ENCODE peak calls at places on chromosomes 6 and 20, in nine cellular contexts. L, U, V, X, A, Z, I, P and K are unnamed samples.

GRCh38 chr6:39289490-39289889 is 24.7 kb downstream of the KCNK17 start:
- DNase-seq in Z (no peak), A (no peak), V (no peak), I (no peak), X (no peak), P (no peak), U (no peak), L (no peak), K (no peak)

GRCh38 chr6:130879826-130880225 is 52.6 kb downstream of the SMLR1 start:
- DNase-seq in U (no peak), X (no peak), P (no peak), A (no peak), L (no peak), V (no peak), I (no peak), Z (no peak), K (no peak)

GRCh38 chr20:12371955-12372354 is 454.3 kb downstream of the BTBD3 start:
- DNase-seq in U (no peak), X (peak), Z (no peak), P (no peak), V (no peak), I (peak), A (no peak), L (no peak), K (peak)

GRCh38 chr20:41339957-41340326 is 679 bp upstream of the LPIN3 start:
- DNase-seq in U (peak), P (peak), X (peak), L (peak), Z (peak), A (peak), I (peak), V (peak), K (peak)

GRCh38 chr6:116096979-116097816 is 3.5 kb upstream of the NT5DC1 start:
- DNase-seq in Z (no peak), P (no peak), X (no peak), I (no peak), V (no peak), L (no peak), A (no peak), U (no peak), K (no peak)

GRCh38 chr6:136408205-136408604 is 118.6 kb upstream of the BCLAF1 start:
- DNase-seq in Z (no peak), L (peak), U (no peak), A (peak), V (no peak), P (no peak), X (no peak), I (no peak), K (no peak)

GRCh38 chr20:46150982-46151381 is 32.9 kb downstream of the CD40 start:
- DNase-seq in V (no peak), Z (no peak), L (no peak), U (no peak), P (peak), I (no peak), X (no peak), A (no peak), K (no peak)

GRCh38 chr6:42025790-42026311 is 24.5 kb upstream of the TAF8 start:
- DNase-seq in A (no peak), X (no peak), P (no peak), U (no peak), V (no peak), L (no peak), Z (no peak), I (no peak), K (no peak)

GRCh38 chr6:169162249-169162967 is 91.2 kb downstream of the THBS2 start:
- DNase-seq in A (no peak), U (no peak), V (no peak), L (no peak), I (no peak), P (no peak), Z (no peak), X (no peak), K (no peak)

GRCh38 chr20:4041748-4042411 is 26.5 kb upstream of the RNF24 start:
- DNase-seq in V (no peak), Z (no peak), P (peak), U (no peak), X (peak), L (peak), I (no peak), A (peak), K (no peak)

GRCh38 chr6:156988276-156989158 is 211.3 kb downstream of the ARID1B start:
- DNase-seq in U (peak), A (no peak), X (peak), V (peak), I (no peak), L (peak), P (no peak), Z (no peak), K (peak)

GRCh38 chr6:42131531-42131930 is 10.9 kb downstream of the C6orf132 start:
- DNase-seq in P (no peak), L (no peak), A (peak), X (no peak), V (no peak), U (no peak), Z (no peak), I (no peak), K (no peak)

GRCh38 chr20:31747640-31748039 is 8.6 kb downstream of the TPX2 start:
- DNase-seq in A (no peak), X (no peak), L (no peak), P (no peak), Z (no peak), I (no peak), V (no peak), U (no peak), K (no peak)

GRCh38 chr6:27479319-27480182 is 6.6 kb upstream of the ZNF184 start:
- DNase-seq in V (peak), A (peak), X (peak), P (peak), Z (peak), I (peak), U (peak), L (peak), K (peak)

GRCh38 chr6:90072961-90073464 is 178.7 kb downstream of the GJA10 start:
- DNase-seq in A (no peak), V (no peak), P (no peak), L (no peak), U (no peak), Z (no peak), I (no peak), X (no peak), K (no peak)

GRCh38 chr20:10920396-10920795 is 246.6 kb upstream of the JAG1 start:
- DNase-seq in U (no peak), V (no peak), L (no peak), A (no peak), X (no peak), Z (no peak), I (no peak), P (no peak), K (no peak)

GRCh38 chr20:63873477-63873971 is 8.5 kb downstream of the TPD52L2 start:
- DNase-seq in A (peak), Z (peak), I (no peak), P (no peak), X (no peak), V (no peak), U (no peak), L (peak), K (no peak)

GRCh38 chr6:144012534-144012933 is 4.5 kb upstream of the PLAGL1 start:
- DNase-seq in L (no peak), X (no peak), V (no peak), Z (no peak), U (no peak), A (peak), P (no peak), I (no peak), K (no peak)

GRCh38 chr20:17806739-17807441 is 107.1 kb downstream of the BANF2 start:
- DNase-seq in Z (no peak), I (no peak), V (no peak), U (no peak), X (peak), L (no peak), P (peak), A (peak), K (no peak)

GRCh38 chr6:28597217-28597835 is 71.6 kb downstream of the GPX5 start:
- DNase-seq in X (no peak), V (no peak), I (no peak), P (no peak), L (peak), A (peak), Z (peak), U (no peak), K (peak)

GRCh38 chr6:35093783-35094182 is 47.4 kb downstream of the TCP11 start:
- DNase-seq in U (no peak), L (no peak), A (no peak), I (no peak), X (no peak), V (no peak), Z (no peak), P (no peak), K (no peak)

GRCh38 chr6:25010166-25010565 is 74.4 kb upstream of the RIPOR2 start:
- DNase-seq in Z (no peak), U (no peak), L (no peak), V (no peak), X (no peak), I (no peak), A (no peak), P (no peak), K (no peak)

GRCh38 chr6:44053760-44054556 is 73.3 kb downstream of the MRPL14 start:
- DNase-seq in P (no peak), Z (no peak), U (no peak), L (peak), V (no peak), A (peak), I (no peak), X (no peak), K (no peak)

GRCh38 chr6:113434641-113435040 is 422.5 kb upstream of the MARCKS start:
- DNase-seq in Z (no peak), I (no peak), V (no peak), L (no peak), A (no peak), P (no peak), U (no peak), X (no peak), K (no peak)